ENCODE peak calls at places on chromosomes 12 and 14, in six cellular contexts. One of them, this sample, is unnamed.

GRCh38 chr12:44287545-44287944 is 451.7 kb downstream of the TMEM117 start:
- DNase-seq in activated T-cell treated with anti-CD3 and anti-CD28 coated beads for 1 hour: no peak
- DNase-seq in T follicular helper cell: no peak
- DNase-seq in amygdala: no peak
- DNase-seq in stimulated activated CD8-positive, alpha-beta memory T cell treated with anti-CD3 and anti-CD28 coated beads, Interleukin-4, amount 100 ng/mL, for 48 hours: no peak
- DNase-seq in activated CD4-positive, alpha-beta T cell treated with anti-CD3 and anti-CD28 coated beads, Interleukin-2, amount 50 U/mL, for 1 hour: no peak
- DNase-seq in this sample: no peak

GRCh38 chr12:109966531-109966930 is 29.6 kb downstream of the GIT2 start:
- DNase-seq in stimulated activated CD8-positive, alpha-beta memory T cell treated with anti-CD3 and anti-CD28 coated beads, Interleukin-4, amount 100 ng/mL, for 48 hours: no peak
- DNase-seq in amygdala: no peak
- DNase-seq in activated T-cell treated with anti-CD3 and anti-CD28 coated beads for 1 hour: no peak
- DNase-seq in T follicular helper cell: no peak
- DNase-seq in activated CD4-positive, alpha-beta T cell treated with anti-CD3 and anti-CD28 coated beads, Interleukin-2, amount 50 U/mL, for 1 hour: no peak
- DNase-seq in this sample: no peak

GRCh38 chr12:12562016-12562483 is 613 bp downstream of the DUSP16 start:
- DNase-seq in stimulated activated CD8-positive, alpha-beta memory T cell treated with anti-CD3 and anti-CD28 coated beads, Interleukin-4, amount 100 ng/mL, for 48 hours: peak; percentile 46
- DNase-seq in activated T-cell treated with anti-CD3 and anti-CD28 coated beads for 1 hour: peak; percentile 11
- DNase-seq in T follicular helper cell: peak; percentile 18
- DNase-seq in amygdala: no peak
- DNase-seq in activated CD4-positive, alpha-beta T cell treated with anti-CD3 and anti-CD28 coated beads, Interleukin-2, amount 50 U/mL, for 1 hour: peak; percentile 36
- DNase-seq in this sample: peak; percentile 22

GRCh38 chr14:34593740-34594375 is 36.1 kb downstream of the SNX6 start:
- DNase-seq in stimulated activated CD8-positive, alpha-beta memory T cell treated with anti-CD3 and anti-CD28 coated beads, Interleukin-4, amount 100 ng/mL, for 48 hours: no peak
- DNase-seq in activated CD4-positive, alpha-beta T cell treated with anti-CD3 and anti-CD28 coated beads, Interleukin-2, amount 50 U/mL, for 1 hour: no peak
- DNase-seq in T follicular helper cell: no peak
- DNase-seq in amygdala: no peak
- DNase-seq in activated T-cell treated with anti-CD3 and anti-CD28 coated beads for 1 hour: no peak
- DNase-seq in this sample: no peak

GRCh38 chr12:38386238-38386985 is 69.8 kb downstream of the ALG10B start:
- DNase-seq in stimulated activated CD8-positive, alpha-beta memory T cell treated with anti-CD3 and anti-CD28 coated beads, Interleukin-4, amount 100 ng/mL, for 48 hours: no peak
- DNase-seq in amygdala: no peak
- DNase-seq in activated T-cell treated with anti-CD3 and anti-CD28 coated beads for 1 hour: no peak
- DNase-seq in T follicular helper cell: no peak
- DNase-seq in activated CD4-positive, alpha-beta T cell treated with anti-CD3 and anti-CD28 coated beads, Interleukin-2, amount 50 U/mL, for 1 hour: no peak
- DNase-seq in this sample: no peak

GRCh38 chr12:86496595-86496994 is 240.4 kb upstream of the MGAT4C start:
- DNase-seq in activated CD4-positive, alpha-beta T cell treated with anti-CD3 and anti-CD28 coated beads, Interleukin-2, amount 50 U/mL, for 1 hour: no peak
- DNase-seq in T follicular helper cell: no peak
- DNase-seq in stimulated activated CD8-positive, alpha-beta memory T cell treated with anti-CD3 and anti-CD28 coated beads, Interleukin-4, amount 100 ng/mL, for 48 hours: no peak
- DNase-seq in activated T-cell treated with anti-CD3 and anti-CD28 coated beads for 1 hour: no peak
- DNase-seq in amygdala: no peak
- DNase-seq in this sample: no peak

GRCh38 chr14:51554953-51555352 is 96.8 kb upstream of the FRMD6 start:
- DNase-seq in stimulated activated CD8-positive, alpha-beta memory T cell treated with anti-CD3 and anti-CD28 coated beads, Interleukin-4, amount 100 ng/mL, for 48 hours: no peak
- DNase-seq in T follicular helper cell: no peak
- DNase-seq in activated CD4-positive, alpha-beta T cell treated with anti-CD3 and anti-CD28 coated beads, Interleukin-2, amount 50 U/mL, for 1 hour: no peak
- DNase-seq in amygdala: no peak
- DNase-seq in activated T-cell treated with anti-CD3 and anti-CD28 coated beads for 1 hour: no peak
- DNase-seq in this sample: no peak

GRCh38 chr12:104454997-104455396 is 1.8 kb upstream of the CHST11 start:
- DNase-seq in amygdala: no peak
- DNase-seq in activated T-cell treated with anti-CD3 and anti-CD28 coated beads for 1 hour: no peak
- DNase-seq in stimulated activated CD8-positive, alpha-beta memory T cell treated with anti-CD3 and anti-CD28 coated beads, Interleukin-4, amount 100 ng/mL, for 48 hours: no peak
- DNase-seq in activated CD4-positive, alpha-beta T cell treated with anti-CD3 and anti-CD28 coated beads, Interleukin-2, amount 50 U/mL, for 1 hour: no peak
- DNase-seq in T follicular helper cell: no peak
- DNase-seq in this sample: no peak

GRCh38 chr14:94144765-94145164 is 15.4 kb upstream of the IFI27L2 start:
- DNase-seq in activated T-cell treated with anti-CD3 and anti-CD28 coated beads for 1 hour: no peak
- DNase-seq in stimulated activated CD8-positive, alpha-beta memory T cell treated with anti-CD3 and anti-CD28 coated beads, Interleukin-4, amount 100 ng/mL, for 48 hours: no peak
- DNase-seq in activated CD4-positive, alpha-beta T cell treated with anti-CD3 and anti-CD28 coated beads, Interleukin-2, amount 50 U/mL, for 1 hour: no peak
- DNase-seq in amygdala: no peak
- DNase-seq in T follicular helper cell: no peak
- DNase-seq in this sample: no peak

GRCh38 chr12:108798551-108799221 is 58.7 kb downstream of the SSH1 start:
- DNase-seq in amygdala: peak; percentile 69
- DNase-seq in activated T-cell treated with anti-CD3 and anti-CD28 coated beads for 1 hour: no peak
- DNase-seq in stimulated activated CD8-positive, alpha-beta memory T cell treated with anti-CD3 and anti-CD28 coated beads, Interleukin-4, amount 100 ng/mL, for 48 hours: no peak
- DNase-seq in activated CD4-positive, alpha-beta T cell treated with anti-CD3 and anti-CD28 coated beads, Interleukin-2, amount 50 U/mL, for 1 hour: no peak
- DNase-seq in T follicular helper cell: no peak
- DNase-seq in this sample: no peak

GRCh38 chr14:105250008-105250366 is 1.7 kb downstream of the BTBD6 start:
- DNase-seq in stimulated activated CD8-positive, alpha-beta memory T cell treated with anti-CD3 and anti-CD28 coated beads, Interleukin-4, amount 100 ng/mL, for 48 hours: no peak
- DNase-seq in activated T-cell treated with anti-CD3 and anti-CD28 coated beads for 1 hour: no peak
- DNase-seq in amygdala: no peak
- DNase-seq in activated CD4-positive, alpha-beta T cell treated with anti-CD3 and anti-CD28 coated beads, Interleukin-2, amount 50 U/mL, for 1 hour: no peak
- DNase-seq in T follicular helper cell: no peak
- DNase-seq in this sample: no peak

GRCh38 chr14:39177168-39177545 is 2.1 kb downstream of the PNN start:
- DNase-seq in activated T-cell treated with anti-CD3 and anti-CD28 coated beads for 1 hour: no peak
- DNase-seq in activated CD4-positive, alpha-beta T cell treated with anti-CD3 and anti-CD28 coated beads, Interleukin-2, amount 50 U/mL, for 1 hour: no peak
- DNase-seq in amygdala: no peak
- DNase-seq in T follicular helper cell: no peak
- DNase-seq in stimulated activated CD8-positive, alpha-beta memory T cell treated with anti-CD3 and anti-CD28 coated beads, Interleukin-4, amount 100 ng/mL, for 48 hours: no peak
- DNase-seq in this sample: no peak

GRCh38 chr12:82608706-82609105 is 78.0 kb upstream of the TMTC2 start:
- DNase-seq in activated T-cell treated with anti-CD3 and anti-CD28 coated beads for 1 hour: no peak
- DNase-seq in activated CD4-positive, alpha-beta T cell treated with anti-CD3 and anti-CD28 coated beads, Interleukin-2, amount 50 U/mL, for 1 hour: no peak
- DNase-seq in stimulated activated CD8-positive, alpha-beta memory T cell treated with anti-CD3 and anti-CD28 coated beads, Interleukin-4, amount 100 ng/mL, for 48 hours: no peak
- DNase-seq in T follicular helper cell: no peak
- DNase-seq in amygdala: no peak
- DNase-seq in this sample: no peak

GRCh38 chr12:101743724-101744472 is 4.6 kb upstream of the SYCP3 start:
- DNase-seq in activated T-cell treated with anti-CD3 and anti-CD28 coated beads for 1 hour: no peak
- DNase-seq in stimulated activated CD8-positive, alpha-beta memory T cell treated with anti-CD3 and anti-CD28 coated beads, Interleukin-4, amount 100 ng/mL, for 48 hours: no peak
- DNase-seq in activated CD4-positive, alpha-beta T cell treated with anti-CD3 and anti-CD28 coated beads, Interleukin-2, amount 50 U/mL, for 1 hour: no peak
- DNase-seq in T follicular helper cell: no peak
- DNase-seq in amygdala: no peak
- DNase-seq in this sample: no peak

GRCh38 chr12:76830456-76830855 is 48.4 kb downstream of the CSRP2 start:
- DNase-seq in amygdala: no peak
- DNase-seq in activated T-cell treated with anti-CD3 and anti-CD28 coated beads for 1 hour: no peak
- DNase-seq in T follicular helper cell: no peak
- DNase-seq in stimulated activated CD8-positive, alpha-beta memory T cell treated with anti-CD3 and anti-CD28 coated beads, Interleukin-4, amount 100 ng/mL, for 48 hours: no peak
- DNase-seq in activated CD4-positive, alpha-beta T cell treated with anti-CD3 and anti-CD28 coated beads, Interleukin-2, amount 50 U/mL, for 1 hour: no peak
- DNase-seq in this sample: no peak

GRCh38 chr14:99568567-99569560 is 35.1 kb downstream of the CCDC85C start:
- DNase-seq in T follicular helper cell: no peak
- DNase-seq in activated CD4-positive, alpha-beta T cell treated with anti-CD3 and anti-CD28 coated beads, Interleukin-2, amount 50 U/mL, for 1 hour: no peak
- DNase-seq in amygdala: no peak
- DNase-seq in activated T-cell treated with anti-CD3 and anti-CD28 coated beads for 1 hour: no peak
- DNase-seq in stimulated activated CD8-positive, alpha-beta memory T cell treated with anti-CD3 and anti-CD28 coated beads, Interleukin-4, amount 100 ng/mL, for 48 hours: no peak
- DNase-seq in this sample: no peak

GRCh38 chr14:19878029-19878642 is 3.2 kb downstream of the OR4K2 start:
- DNase-seq in stimulated activated CD8-positive, alpha-beta memory T cell treated with anti-CD3 and anti-CD28 coated beads, Interleukin-4, amount 100 ng/mL, for 48 hours: no peak
- DNase-seq in amygdala: no peak
- DNase-seq in T follicular helper cell: no peak
- DNase-seq in activated CD4-positive, alpha-beta T cell treated with anti-CD3 and anti-CD28 coated beads, Interleukin-2, amount 50 U/mL, for 1 hour: no peak
- DNase-seq in activated T-cell treated with anti-CD3 and anti-CD28 coated beads for 1 hour: no peak
- DNase-seq in this sample: no peak

GRCh38 chr12:73629893-73630872 is 907.5 kb upstream of the ATXN7L3B start:
- DNase-seq in amygdala: no peak
- DNase-seq in stimulated activated CD8-positive, alpha-beta memory T cell treated with anti-CD3 and anti-CD28 coated beads, Interleukin-4, amount 100 ng/mL, for 48 hours: no peak
- DNase-seq in T follicular helper cell: no peak
- DNase-seq in activated T-cell treated with anti-CD3 and anti-CD28 coated beads for 1 hour: no peak
- DNase-seq in activated CD4-positive, alpha-beta T cell treated with anti-CD3 and anti-CD28 coated beads, Interleukin-2, amount 50 U/mL, for 1 hour: no peak
- DNase-seq in this sample: no peak

GRCh38 chr12:27013606-27014084 is 539 bp downstream of the TM7SF3 start:
- DNase-seq in T follicular helper cell: no peak
- DNase-seq in amygdala: no peak
- DNase-seq in activated CD4-positive, alpha-beta T cell treated with anti-CD3 and anti-CD28 coated beads, Interleukin-2, amount 50 U/mL, for 1 hour: no peak
- DNase-seq in stimulated activated CD8-positive, alpha-beta memory T cell treated with anti-CD3 and anti-CD28 coated beads, Interleukin-4, amount 100 ng/mL, for 48 hours: peak; percentile 59
- DNase-seq in activated T-cell treated with anti-CD3 and anti-CD28 coated beads for 1 hour: peak; percentile 17
- DNase-seq in this sample: no peak

GRCh38 chr14:52802597-52802996 is 11.2 kb upstream of the GNPNAT1 start:
- DNase-seq in T follicular helper cell: no peak
- DNase-seq in amygdala: no peak
- DNase-seq in stimulated activated CD8-positive, alpha-beta memory T cell treated with anti-CD3 and anti-CD28 coated beads, Interleukin-4, amount 100 ng/mL, for 48 hours: no peak
- DNase-seq in activated T-cell treated with anti-CD3 and anti-CD28 coated beads for 1 hour: no peak
- DNase-seq in activated CD4-positive, alpha-beta T cell treated with anti-CD3 and anti-CD28 coated beads, Interleukin-2, amount 50 U/mL, for 1 hour: no peak
- DNase-seq in this sample: no peak

GRCh38 chr12:53502331-53502730 is 1.2 kb downstream of the TARBP2 start:
- DNase-seq in activated T-cell treated with anti-CD3 and anti-CD28 coated beads for 1 hour: no peak
- DNase-seq in activated CD4-positive, alpha-beta T cell treated with anti-CD3 and anti-CD28 coated beads, Interleukin-2, amount 50 U/mL, for 1 hour: no peak
- DNase-seq in stimulated activated CD8-positive, alpha-beta memory T cell treated with anti-CD3 and anti-CD28 coated beads, Interleukin-4, amount 100 ng/mL, for 48 hours: no peak
- DNase-seq in T follicular helper cell: no peak
- DNase-seq in amygdala: no peak
- DNase-seq in this sample: no peak

This sample was measured in activated T-helper 2 cell treated with anti-CD3 and anti-CD28 coated beads, Interferon-gamma antibody, Interleukin-2, Interleukin-4, amounts not matched to agents 10 μg/mL and 5 μg/mL and 100 μg/mL, durations not matched to agents 14 hours and 24 hours and 36 hours.